ENCODE peak calls at places on chromosomes 6 and 20, in five cellular contexts. P is activated CD4-positive, alpha-beta T cell treated with anti-CD3 and anti-CD28 coated beads for 48 hours; J is AG04450; S is IMR-90; V is glomerular endothelial cell. M is an unnamed sample.

GRCh38 chr6:42451595-42452170 is at the start of gene TRERF1:
- DNase-seq in P (peak), J (peak), S (peak), V (no peak), M (peak)

GRCh38 chr6:165987483-165988305 is 180.0 kb downstream of the TBXT start:
- DNase-seq in P (no peak), J (peak), S (peak), V (no peak), M (peak)

GRCh38 chr20:38729767-38730166 is 5.5 kb downstream of the SLC32A1 start:
- DNase-seq in P (peak), J (no peak), S (no peak), V (no peak), M (no peak)

GRCh38 chr6:81788748-81789147 is 36.3 kb upstream of the TENT5A start:
- DNase-seq in P (no peak), J (no peak), S (no peak), V (no peak), M (no peak)

GRCh38 chr20:33062750-33063149 is 9.0 kb downstream of the BPIFB3 start:
- DNase-seq in P (no peak), J (no peak), S (no peak), V (no peak), M (no peak)

GRCh38 chr6:10383312-10384063 is 31.4 kb downstream of the TFAP2A start:
- DNase-seq in P (no peak), J (no peak), S (no peak), V (no peak), M (no peak)

GRCh38 chr20:24692429-24693190 is 223.2 kb downstream of the SYNDIG1 start:
- DNase-seq in P (no peak), J (no peak), S (no peak), V (no peak), M (no peak)

GRCh38 chr6:106273087-106273486 is 52.5 kb downstream of the ATG5 start:
- DNase-seq in P (no peak), J (no peak), S (no peak), V (no peak), M (no peak)

GRCh38 chr20:59388402-59388801 is 88.0 kb downstream of the EDN3 start:
- DNase-seq in P (no peak), J (no peak), S (no peak), V (no peak), M (no peak)

GRCh38 chr20:51223163-51223562 is 200.3 kb upstream of the KCNG1 start:
- DNase-seq in P (no peak), J (no peak), S (no peak), V (no peak), M (no peak)